ENCODE peak calls at places on chromosomes 5 and 9, in six cellular contexts. One of them, this sample, is unnamed.

GRCh38 chr5:107652839-107653607 is 17.7 kb downstream of the EFNA5 start:
- DNase-seq in WTC11: no peak
- DNase-seq in GM12878: no peak
- DNase-seq in HCT116: no peak
- DNase-seq in K562: no peak
- DNase-seq in H1: no peak
- DNase-seq in this sample: no peak

GRCh38 chr9:109574061-109574882 is 76.2 kb upstream of the PTPN3 start:
- DNase-seq in GM12878: peak; percentile 5
- DNase-seq in H1: no peak
- DNase-seq in HCT116: peak; percentile 38
- DNase-seq in WTC11: no peak
- DNase-seq in K562: peak; percentile 29
- DNase-seq in this sample: peak; percentile 36

GRCh38 chr9:101311759-101312420 is 72.9 kb downstream of the BAAT start:
- DNase-seq in WTC11: no peak
- DNase-seq in HCT116: peak; percentile 83
- DNase-seq in GM12878: peak; percentile 23
- DNase-seq in H1: no peak
- DNase-seq in K562: peak; percentile 56
- DNase-seq in this sample: peak; percentile 93

GRCh38 chr9:68690088-68690487 is 15.0 kb upstream of the PIP5K1B start:
- DNase-seq in GM12878: no peak
- DNase-seq in H1: no peak
- DNase-seq in WTC11: peak; percentile 24
- DNase-seq in K562: no peak
- DNase-seq in HCT116: no peak
- DNase-seq in this sample: no peak

GRCh38 chr5:76715734-76716455 is at the start of gene F2R:
- DNase-seq in K562: peak; percentile 80
- DNase-seq in WTC11: peak; percentile 77
- DNase-seq in GM12878: no peak
- DNase-seq in H1: no peak
- DNase-seq in HCT116: no peak
- DNase-seq in this sample: peak; percentile 24

GRCh38 chr5:78537821-78538220 is 110.8 kb downstream of the LHFPL2 start:
- DNase-seq in HCT116: no peak
- DNase-seq in GM12878: no peak
- DNase-seq in H1: no peak
- DNase-seq in K562: peak; percentile 31
- DNase-seq in WTC11: peak; percentile 24
- DNase-seq in this sample: peak; percentile 22

GRCh38 chr9:97773091-97773490 is 76.0 kb upstream of the XPA start:
- DNase-seq in GM12878: no peak
- DNase-seq in K562: no peak
- DNase-seq in WTC11: no peak
- DNase-seq in HCT116: no peak
- DNase-seq in H1: no peak
- DNase-seq in this sample: no peak

GRCh38 chr9:15373881-15374280 is 48.8 kb upstream of the SNAPC3 start:
- DNase-seq in WTC11: no peak
- DNase-seq in HCT116: no peak
- DNase-seq in GM12878: no peak
- DNase-seq in K562: no peak
- DNase-seq in H1: no peak
- DNase-seq in this sample: no peak

GRCh38 chr9:98943682-98944129 is at the start of gene COL15A1:
- DNase-seq in WTC11: peak; percentile 64
- DNase-seq in K562: peak; percentile 86
- DNase-seq in HCT116: no peak
- DNase-seq in H1: no peak
- DNase-seq in GM12878: no peak
- DNase-seq in this sample: no peak

GRCh38 chr5:115435776-115436712 is 108.5 kb downstream of the FEM1C start:
- DNase-seq in HCT116: no peak
- DNase-seq in GM12878: no peak
- DNase-seq in WTC11: no peak
- DNase-seq in H1: no peak
- DNase-seq in K562: no peak
- DNase-seq in this sample: no peak

GRCh38 chr5:156735477-156735876 is 114.6 kb upstream of the PPP1R2B start:
- DNase-seq in HCT116: no peak
- DNase-seq in H1: no peak
- DNase-seq in K562: no peak
- DNase-seq in WTC11: no peak
- DNase-seq in GM12878: no peak
- DNase-seq in this sample: no peak

GRCh38 chr5:6734781-6735180 is 21.5 kb downstream of the TENT4A start:
- DNase-seq in H1: no peak
- DNase-seq in GM12878: no peak
- DNase-seq in HCT116: no peak
- DNase-seq in WTC11: no peak
- DNase-seq in K562: no peak
- DNase-seq in this sample: no peak

GRCh38 chr5:54217826-54218503 is 92.4 kb downstream of the ARL15 start:
- DNase-seq in K562: peak; percentile 25
- DNase-seq in WTC11: no peak
- DNase-seq in H1: no peak
- DNase-seq in GM12878: no peak
- DNase-seq in HCT116: peak; percentile 39
- DNase-seq in this sample: peak; percentile 37

GRCh38 chr5:11681796-11682195 is 222.4 kb downstream of the CTNND2 start:
- DNase-seq in H1: no peak
- DNase-seq in HCT116: no peak
- DNase-seq in GM12878: no peak
- DNase-seq in WTC11: no peak
- DNase-seq in K562: no peak
- DNase-seq in this sample: no peak

GRCh38 chr5:76426391-76426802 is 23.3 kb downstream of the IQGAP2 start:
- DNase-seq in GM12878: no peak
- DNase-seq in WTC11: peak; percentile 17
- DNase-seq in H1: no peak
- DNase-seq in K562: no peak
- DNase-seq in HCT116: no peak
- DNase-seq in this sample: no peak

GRCh38 chr5:134142806-134143205 is 28.3 kb downstream of the TCF7 start:
- DNase-seq in WTC11: no peak
- DNase-seq in GM12878: no peak
- DNase-seq in K562: no peak
- DNase-seq in H1: no peak
- DNase-seq in HCT116: no peak
- DNase-seq in this sample: no peak

GRCh38 chr9:136754059-136754572 is 3.9 kb downstream of the LCN8 start:
- DNase-seq in HCT116: no peak
- DNase-seq in H1: no peak
- DNase-seq in GM12878: no peak
- DNase-seq in WTC11: no peak
- DNase-seq in K562: no peak
- DNase-seq in this sample: no peak

GRCh38 chr5:172235827-172236749 is 42.1 kb downstream of the EFCAB9 start:
- DNase-seq in H1: no peak
- DNase-seq in GM12878: no peak
- DNase-seq in HCT116: no peak
- DNase-seq in WTC11: no peak
- DNase-seq in K562: no peak
- DNase-seq in this sample: peak; percentile 52

GRCh38 chr5:176784218-176785165 is 25.9 kb upstream of the UNC5A start:
- DNase-seq in HCT116: peak; percentile 81
- DNase-seq in K562: no peak
- DNase-seq in WTC11: no peak
- DNase-seq in H1: no peak
- DNase-seq in GM12878: no peak
- DNase-seq in this sample: peak; percentile 15

GRCh38 chr5:105616599-105616998 is 2054.0 kb upstream of the NUDT12 start:
- DNase-seq in WTC11: no peak
- DNase-seq in HCT116: no peak
- DNase-seq in GM12878: no peak
- DNase-seq in H1: no peak
- DNase-seq in K562: no peak
- DNase-seq in this sample: no peak

GRCh38 chr9:130051855-130052254 is 1.9 kb upstream of the GPR107 start:
- DNase-seq in HCT116: no peak
- DNase-seq in GM12878: no peak
- DNase-seq in H1: no peak
- DNase-seq in WTC11: no peak
- DNase-seq in K562: peak; percentile 5
- DNase-seq in this sample: no peak

GRCh38 chr9:114884787-114885452 is 45.5 kb downstream of the TNFSF8 start:
- DNase-seq in K562: no peak
- DNase-seq in WTC11: no peak
- DNase-seq in HCT116: no peak
- DNase-seq in H1: no peak
- DNase-seq in GM12878: no peak
- DNase-seq in this sample: peak; percentile 87

GRCh38 chr5:109412981-109413402 is 3.2 kb upstream of the PJA2 start:
- DNase-seq in HCT116: no peak
- DNase-seq in WTC11: no peak
- DNase-seq in GM12878: no peak
- DNase-seq in H1: no peak
- DNase-seq in K562: no peak
- DNase-seq in this sample: peak; percentile 64

GRCh38 chr5:98309785-98310566 is 463.5 kb upstream of the RGMB start:
- DNase-seq in HCT116: peak; percentile 50
- DNase-seq in GM12878: peak; percentile 30
- DNase-seq in WTC11: peak; percentile 24
- DNase-seq in K562: no peak
- DNase-seq in H1: peak; percentile 43
- DNase-seq in this sample: peak; percentile 13

GRCh38 chr5:157511656-157512644 is 51.9 kb downstream of the NIPAL4 start:
- DNase-seq in K562: peak; percentile 55
- DNase-seq in H1: no peak
- DNase-seq in WTC11: peak; percentile 30
- DNase-seq in GM12878: no peak
- DNase-seq in HCT116: peak; percentile 66
- DNase-seq in this sample: peak; percentile 79

GRCh38 chr9:126962336-126962735 is 47.8 kb downstream of the RALGPS1 start:
- DNase-seq in HCT116: no peak
- DNase-seq in H1: no peak
- DNase-seq in GM12878: no peak
- DNase-seq in K562: no peak
- DNase-seq in WTC11: no peak
- DNase-seq in this sample: no peak

GRCh38 chr9:89621031-89621430 is 16.2 kb downstream of the GADD45G start:
- DNase-seq in H1: no peak
- DNase-seq in K562: no peak
- DNase-seq in WTC11: no peak
- DNase-seq in GM12878: no peak
- DNase-seq in HCT116: no peak
- DNase-seq in this sample: no peak

GRCh38 chr5:109062669-109063068 is 315.0 kb downstream of the FER start:
- DNase-seq in HCT116: no peak
- DNase-seq in GM12878: no peak
- DNase-seq in H1: no peak
- DNase-seq in WTC11: no peak
- DNase-seq in K562: no peak
- DNase-seq in this sample: no peak

GRCh38 chr5:96288845-96289185 is 144.2 kb downstream of the PCSK1 start:
- DNase-seq in HCT116: no peak
- DNase-seq in GM12878: no peak
- DNase-seq in K562: no peak
- DNase-seq in H1: no peak
- DNase-seq in WTC11: no peak
- DNase-seq in this sample: peak; percentile 68

DNA sequence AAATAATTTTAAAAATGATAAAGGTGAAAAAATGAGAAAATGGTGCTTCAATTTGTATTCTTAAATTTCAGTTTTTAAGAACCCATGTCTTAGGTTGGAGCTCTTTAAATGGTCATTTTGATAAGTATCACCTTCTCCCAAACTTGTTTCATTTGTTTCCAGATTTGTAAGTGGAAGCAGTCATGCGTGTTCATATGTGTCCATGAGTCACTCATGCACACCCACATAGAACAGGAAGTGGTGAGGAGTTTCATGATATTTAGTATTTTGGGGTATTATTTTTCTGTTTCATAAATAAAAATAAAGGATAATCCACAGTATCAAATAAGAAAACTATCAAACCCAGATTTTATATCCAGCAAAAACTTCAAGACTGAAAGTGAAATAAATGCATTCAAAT is 570.4 kb upstream of the ST8SIA4 start:
- DNase-seq in WTC11: no peak
- DNase-seq in H1: no peak
- DNase-seq in GM12878: peak; percentile 3
- DNase-seq in K562: no peak
- DNase-seq in HCT116: no peak
- DNase-seq in this sample: no peak
- TF ChIP-seq ATF3 in WTC11: no peak
- TF ChIP-seq ATF3 in H1: no peak
- TF ChIP-seq ATF3 in GM12878: no peak
- TF ChIP-seq ATF3 in K562: no peak
- TF ChIP-seq ATF3 in HCT116: no peak
- TF ChIP-seq ATF3 in this sample: no peak

GRCh38 chr5:139636207-139636792 is 11.8 kb upstream of the CXXC5 start:
- DNase-seq in HCT116: no peak
- DNase-seq in H1: no peak
- DNase-seq in WTC11: no peak
- DNase-seq in K562: no peak
- DNase-seq in GM12878: peak; percentile 97
- DNase-seq in this sample: no peak
- TF ChIP-seq ATF3 in HCT116: no peak
- TF ChIP-seq ATF3 in H1: no peak
- TF ChIP-seq ATF3 in WTC11: no peak
- TF ChIP-seq ATF3 in K562: no peak
- TF ChIP-seq ATF3 in GM12878: no peak
- TF ChIP-seq ATF3 in this sample: no peak

GRCh38 chr9:113572076-113572861 is 108.7 kb downstream of the RGS3 start:
- DNase-seq in GM12878: no peak
- DNase-seq in K562: peak; percentile 32
- DNase-seq in WTC11: no peak
- DNase-seq in HCT116: no peak
- DNase-seq in H1: no peak
- DNase-seq in this sample: no peak

GRCh38 chr9:113574381-113575262 is 111.1 kb downstream of the RGS3 start:
- DNase-seq in WTC11: no peak
- DNase-seq in K562: no peak
- DNase-seq in HCT116: no peak
- DNase-seq in H1: no peak
- DNase-seq in GM12878: no peak
- DNase-seq in this sample: no peak

GRCh38 chr9:113570749-113571711 is 107.5 kb downstream of the RGS3 start:
- DNase-seq in K562: no peak
- DNase-seq in H1: no peak
- DNase-seq in GM12878: no peak
- DNase-seq in HCT116: no peak
- DNase-seq in WTC11: no peak
- DNase-seq in this sample: no peak

GRCh38 chr9:113573959-113574352 is 110.4 kb downstream of the RGS3 start:
- DNase-seq in GM12878: no peak
- DNase-seq in HCT116: no peak
- DNase-seq in WTC11: no peak
- DNase-seq in K562: no peak
- DNase-seq in H1: no peak
- DNase-seq in this sample: no peak

GRCh38 chr9:113573303-113573958 is 109.9 kb downstream of the RGS3 start:
- DNase-seq in HCT116: no peak
- DNase-seq in K562: no peak
- DNase-seq in GM12878: no peak
- DNase-seq in WTC11: no peak
- DNase-seq in H1: no peak
- DNase-seq in this sample: no peak
- TF ChIP-seq ATF3 in HCT116: no peak
- TF ChIP-seq ATF3 in K562: no peak
- TF ChIP-seq ATF3 in GM12878: no peak
- TF ChIP-seq ATF3 in WTC11: no peak
- TF ChIP-seq ATF3 in H1: no peak
- TF ChIP-seq ATF3 in this sample: no peak

GRCh38 chr5:13939647-13940046 is 4.8 kb downstream of the DNAH5 start:
- DNase-seq in H1: no peak
- DNase-seq in GM12878: no peak
- DNase-seq in K562: no peak
- DNase-seq in HCT116: no peak
- DNase-seq in WTC11: no peak
- DNase-seq in this sample: no peak
- TF ChIP-seq ATF3 in H1: no peak
- TF ChIP-seq ATF3 in GM12878: no peak
- TF ChIP-seq ATF3 in K562: no peak
- TF ChIP-seq ATF3 in HCT116: no peak
- TF ChIP-seq ATF3 in WTC11: no peak
- TF ChIP-seq ATF3 in this sample: no peak